ENCODE peak calls at places on chromosomes 12 and 14, in four cellular contexts. S is NCI-H2081; N is stimulated activated CD4-positive, alpha-beta T cell treated with anti-CD3 and anti-CD28 coated beads, Interleukin-4, amount 100 ng/mL, for 24 hours; D is SW 1271. R is an unnamed sample.

GRCh38 chr12:119113587-119113986 is 65.1 kb upstream of the HSPB8 start:
- DNase-seq in S (no peak), N (no peak), D (no peak), R (no peak)

GRCh38 chr14:67137744-67138371 is 51.4 kb upstream of the GARIN2 start:
- DNase-seq in S (peak), N (no peak), D (peak), R (no peak)

GRCh38 chr14:101025131-101025530 is 121.6 kb upstream of the RTL1 start:
- DNase-seq in S (no peak), N (no peak), D (no peak), R (no peak)

GRCh38 chr12:124404162-124404561 is 109.3 kb downstream of the RFLNA start:
- DNase-seq in S (no peak), N (no peak), D (no peak), R (no peak)

GRCh38 chr12:22974865-22975264 is 349.9 kb downstream of the ETNK1 start:
- DNase-seq in S (no peak), N (no peak), D (peak), R (no peak)

GRCh38 chr12:93813972-93814821 is 137.0 kb downstream of the CRADD start:
- DNase-seq in S (no peak), N (no peak), D (no peak), R (no peak)

GRCh38 chr14:101007004-101007614 is 103.6 kb upstream of the RTL1 start:
- DNase-seq in S (no peak), N (no peak), D (no peak), R (no peak)

GRCh38 chr12:62647586-62647985 is 181.0 kb downstream of the MON2 start:
- DNase-seq in S (no peak), N (no peak), D (no peak), R (no peak)

GRCh38 chr14:61218765-61219164 is 62.4 kb downstream of the TMEM30B start:
- DNase-seq in S (no peak), N (no peak), D (no peak), R (no peak)

R was measured in HL-60.